ENCODE peak calls at places on chromosomes 13 and 19, in nine cellular contexts. R is posterior vena cava; B is activated CD8-positive, alpha-beta memory T cell treated with anti-CD3 and anti-CD28 coated beads for 48 hours; H is hepatocyte; G is NAMALWA; O is GM03348; M is K562; V is cardiac muscle cell; Z is NCI-H2081. Q is an unnamed sample.

GRCh38 chr13:59425211-59425721 is 738.5 kb downstream of the DIAPH3 start:
- DNase-seq in M (no peak), G (no peak), Z (no peak), H (no peak), V (peak; percentile 64), B (no peak), O (no peak), R (no peak), Q (no peak)

GRCh38 chr19:28883241-28883693 is 329.7 kb downstream of the UQCRFS1 start:
- DNase-seq in V (peak; percentile 40), Z (no peak), O (peak; percentile 85), B (no peak), R (peak; percentile 85), H (no peak), G (no peak), M (no peak), Q (no peak)

GRCh38 chr19:40693896-40694295 is 3.4 kb upstream of the NUMBL start:
- DNase-seq in B (no peak), R (no peak), V (no peak), M (no peak), H (no peak), Z (no peak), G (no peak), O (no peak), Q (no peak)

GRCh38 chr13:24851546-24851945 is 87.6 kb downstream of the RNF17 start:
- DNase-seq in B (no peak), O (peak; percentile 13), R (no peak), G (no peak), Z (no peak), H (peak; percentile 37), M (no peak), V (peak; percentile 2), Q (no peak)

GRCh38 chr19:6683971-6684370 is 14.0 kb upstream of the TNFSF14 start:
- DNase-seq in G (no peak), O (no peak), M (no peak), B (no peak), V (no peak), Z (no peak), H (no peak), R (no peak), Q (no peak)

GRCh38 chr19:15038304-15038703 is 11.0 kb upstream of the CASP14 start:
- DNase-seq in R (no peak), H (no peak), M (no peak), O (no peak), Z (no peak), B (no peak), V (no peak), G (no peak), Q (no peak)

GRCh38 chr13:71320452-71320851 is 546.6 kb downstream of the DACH1 start:
- DNase-seq in R (no peak), B (no peak), G (peak; percentile 75), H (peak; percentile 23), O (no peak), Z (no peak), V (peak; percentile 53), M (peak; percentile 3), Q (peak; percentile 20)

GRCh38 chr13:101490400-101491015 is 38.0 kb downstream of the ITGBL1 start:
- DNase-seq in Z (no peak), O (no peak), V (no peak), H (no peak), B (no peak), R (no peak), G (no peak), M (no peak), Q (no peak)

GRCh38 chr13:28699246-28699645 is 19.5 kb downstream of the SLC46A3 start:
- DNase-seq in Z (no peak), H (no peak), M (no peak), R (no peak), V (no peak), O (no peak), G (no peak), B (no peak), Q (no peak)

GRCh38 chr19:37955986-37956385 is 49.0 kb downstream of the SIPA1L3 start:
- DNase-seq in R (no peak), G (no peak), O (no peak), B (no peak), V (no peak), M (no peak), Z (peak; percentile 61), H (no peak), Q (no peak)

GRCh38 chr13:110546389-110546788 is 15.1 kb downstream of the RAB20 start:
- DNase-seq in O (no peak), M (no peak), R (peak; percentile 31), V (no peak), H (no peak), B (no peak), G (no peak), Z (no peak), Q (no peak)

GRCh38 chr19:2952953-2953481 is 8.2 kb upstream of the ZNF77 start:
- DNase-seq in B (no peak), V (no peak), M (no peak), R (no peak), G (peak; percentile 49), H (peak; percentile 61), O (peak; percentile 27), Z (no peak), Q (peak; percentile 83)

GRCh38 chr19:41957838-41958366 is 1.2 kb downstream of the RABAC1 start:
- DNase-seq in M (peak; percentile 93), G (peak; percentile 79), H (peak; percentile 93), Z (peak; percentile 79), O (peak; percentile 91), V (peak; percentile 86), R (peak; percentile 90), B (no peak), Q (peak; percentile 87)

GRCh38 chr19:18716857-18717256 is 33.4 kb downstream of the CRTC1 start:
- DNase-seq in B (no peak), G (no peak), O (no peak), H (no peak), M (no peak), Z (no peak), R (no peak), V (no peak), Q (no peak)

GRCh38 chr19:39113199-39113598 is 12.4 kb upstream of the PAK4 start:
- DNase-seq in Z (no peak), H (no peak), V (no peak), O (no peak), G (no peak), M (no peak), B (no peak), R (no peak), Q (no peak)

GRCh38 chr19:49851456-49852259 is 699 bp downstream of the PTOV1 start:
- DNase-seq in H (peak; percentile 53), Z (no peak), B (no peak), O (peak; percentile 66), M (peak; percentile 55), V (peak; percentile 22), R (peak; percentile 80), G (peak; percentile 55), Q (peak; percentile 52)

GRCh38 chr13:67829641-67830040 is 599.5 kb upstream of the PCDH9 start:
- DNase-seq in O (no peak), Z (no peak), G (no peak), V (no peak), R (no peak), B (no peak), M (no peak), H (no peak), Q (no peak)

GRCh38 chr13:106163426-106163825 is 372.0 kb downstream of the EFNB2 start:
- DNase-seq in H (no peak), O (no peak), R (no peak), V (no peak), B (no peak), M (no peak), G (no peak), Z (no peak), Q (no peak)

GRCh38 chr19:19347401-19347800 is 26.8 kb downstream of the MAU2 start:
- DNase-seq in R (no peak), M (no peak), O (no peak), H (no peak), V (no peak), G (no peak), B (no peak), Z (no peak), Q (no peak)

GRCh38 chr13:53064721-53065120 is 36.1 kb downstream of the OLFM4 start:
- DNase-seq in O (no peak), Z (peak; percentile 60), M (no peak), B (no peak), R (no peak), V (peak; percentile 40), H (peak; percentile 30), G (no peak), Q (no peak)

GRCh38 chr19:7865262-7865911 is 8.8 kb downstream of the PRR36 start:
- DNase-seq in O (no peak), G (peak; percentile 31), B (no peak), H (no peak), V (no peak), M (no peak), Z (no peak), R (no peak), Q (no peak)

GRCh38 chr19:38816131-38816750 is 3.5 kb upstream of the LGALS4 start:
- DNase-seq in O (no peak), Z (no peak), V (no peak), M (no peak), R (no peak), G (no peak), H (no peak), B (no peak), Q (no peak)

GRCh38 chr13:96730676-96731075 is 263.6 kb downstream of the OXGR1 start:
- DNase-seq in G (no peak), O (no peak), H (no peak), Z (no peak), M (no peak), R (no peak), B (no peak), V (no peak), Q (no peak)

Q was measured in colonic mucosa.